ENCODE peak calls at places on chromosomes 6 and 20, in four cellular contexts. C is prostate gland, K is RWPE1, G is left ventricle myocardium inferior. E is an unnamed sample.

GRCh38 chr6:8000080-8001035 is 63.8 kb downstream of the BLOC1S5 start:
- DNase-seq in C (no peak), K (no peak), G (no peak), E (no peak)

GRCh38 chr6:24547243-24547642 is 52.5 kb downstream of the ALDH5A1 start:
- DNase-seq in C (no peak), K (no peak), G (no peak), E (no peak)

GRCh38 chr20:63625771-63626423 is 1.0 kb downstream of the GMEB2 start:
- DNase-seq in C (no peak), K (no peak), G (peak; percentile 31), E (peak; percentile 38)

GRCh38 chr6:157635388-157636244 is 187.4 kb upstream of the SNX9 start:
- DNase-seq in C (no peak), K (no peak), G (no peak), E (no peak)

GRCh38 chr20:18773566-18773965 is 40.0 kb upstream of the SCP2D1 start:
- DNase-seq in C (no peak), K (no peak), G (no peak), E (no peak)

GRCh38 chr20:62924567-62925419 is 1.5 kb downstream of the DIDO1 start:
- DNase-seq in C (peak; percentile 42), K (peak; percentile 76), G (no peak), E (peak; percentile 40)

GRCh38 chr6:127090051-127090450 is 28.4 kb upstream of the RSPO3 start:
- DNase-seq in C (no peak), K (no peak), G (no peak), E (no peak)

GRCh38 chr6:29708432-29709177 is 14.6 kb upstream of the HLA-F start:
- DNase-seq in C (no peak), K (no peak), G (no peak), E (no peak)

GRCh38 chr6:26103141-26103769 is 16.0 kb downstream of the HFE start:
- DNase-seq in C (no peak), K (peak; percentile 38), G (no peak), E (no peak)

GRCh38 chr20:38187512-38187911 is 22.4 kb upstream of the TGM2 start:
- DNase-seq in C (no peak), K (no peak), G (no peak), E (no peak)

GRCh38 chr6:153436346-153436745 is 305.3 kb upstream of the RGS17 start:
- DNase-seq in C (no peak), K (peak; percentile 5), G (no peak), E (no peak)

GRCh38 chr20:18276821-18277220 is 11.5 kb upstream of the ZNF133 start:
- DNase-seq in C (peak; percentile 70), K (peak; percentile 79), G (peak; percentile 37), E (peak; percentile 72)

GRCh38 chr6:22764521-22764920 is 195.2 kb downstream of the HDGFL1 start:
- DNase-seq in C (no peak), K (no peak), G (no peak), E (no peak)

GRCh38 chr6:4510317-4510716 is 265.9 kb upstream of the CDYL start:
- DNase-seq in C (no peak), K (no peak), G (no peak), E (no peak)

GRCh38 chr20:40959325-40960092 is 69.1 kb upstream of the TOP1 start:
- DNase-seq in C (no peak), K (no peak), G (no peak), E (no peak)

GRCh38 chr6:158718431-158719126 is 68.7 kb downstream of the SYTL3 start:
- DNase-seq in C (no peak), K (no peak), G (no peak), E (peak; percentile 68)

GRCh38 chr6:82751718-82752117 is 313.9 kb downstream of the UBE3D start:
- DNase-seq in C (no peak), K (no peak), G (no peak), E (no peak)

GRCh38 chr6:22072939-22073338 is 223.9 kb downstream of the PRL start:
- DNase-seq in C (no peak), K (no peak), G (no peak), E (no peak)

GRCh38 chr20:35490736-35491181 is 35.4 kb downstream of the CEP250 start:
- DNase-seq in C (no peak), K (no peak), G (no peak), E (no peak)

GRCh38 chr6:82957171-82957894 is 108.3 kb downstream of the UBE3D start:
- DNase-seq in C (no peak), K (no peak), G (no peak), E (no peak)

GRCh38 chr6:16436550-16436949 is 198.2 kb downstream of the GMPR start:
- DNase-seq in C (no peak), K (no peak), G (no peak), E (no peak)

GRCh38 chr6:115982453-115982852 is 78.2 kb downstream of the FRK start:
- DNase-seq in C (no peak), K (no peak), G (no peak), E (no peak)

GRCh38 chr6:158032354-158032733 is 50.7 kb downstream of the SYNJ2 start:
- DNase-seq in C (no peak), K (no peak), G (peak; percentile 14), E (no peak)

GRCh38 chr6:56401477-56402070 is 154.2 kb upstream of the COL21A1 start:
- DNase-seq in C (no peak), K (no peak), G (no peak), E (no peak)

GRCh38 chr6:37524025-37524647 is 24.4 kb upstream of the CCDC167 start:
- DNase-seq in C (no peak), K (no peak), G (no peak), E (no peak)

GRCh38 chr20:5770240-5770986 is 20.2 kb downstream of the SHLD1 start:
- DNase-seq in C (no peak), K (no peak), G (no peak), E (no peak)

GRCh38 chr6:94026575-94026974 is 607.2 kb upstream of the EPHA7 start:
- DNase-seq in C (no peak), K (no peak), G (no peak), E (no peak)

GRCh38 chr6:24431045-24431451 is 28.3 kb downstream of the MRS2 start:
- DNase-seq in C (no peak), K (peak; percentile 45), G (no peak), E (peak; percentile 30)

GRCh38 chr6:139082370-139082769 is 52.5 kb upstream of the HECA start:
- DNase-seq in C (no peak), K (no peak), G (no peak), E (no peak)
- H3K27ac ChIP-seq in C (no peak overlapping the region), K (no peak overlapping the region), G (peak overlapping the region; percentile 72), E (no peak overlapping the region)

GRCh38 chr6:33314515-33314942 is 651 bp upstream of the TAPBP start:
- DNase-seq in C (peak; percentile 57), K (peak; percentile 57), G (peak; percentile 60), E (peak; percentile 56)
- TF ChIP-seq CTCF in C (no peak), K (no peak), G (no peak), E (no peak)

DNA sequence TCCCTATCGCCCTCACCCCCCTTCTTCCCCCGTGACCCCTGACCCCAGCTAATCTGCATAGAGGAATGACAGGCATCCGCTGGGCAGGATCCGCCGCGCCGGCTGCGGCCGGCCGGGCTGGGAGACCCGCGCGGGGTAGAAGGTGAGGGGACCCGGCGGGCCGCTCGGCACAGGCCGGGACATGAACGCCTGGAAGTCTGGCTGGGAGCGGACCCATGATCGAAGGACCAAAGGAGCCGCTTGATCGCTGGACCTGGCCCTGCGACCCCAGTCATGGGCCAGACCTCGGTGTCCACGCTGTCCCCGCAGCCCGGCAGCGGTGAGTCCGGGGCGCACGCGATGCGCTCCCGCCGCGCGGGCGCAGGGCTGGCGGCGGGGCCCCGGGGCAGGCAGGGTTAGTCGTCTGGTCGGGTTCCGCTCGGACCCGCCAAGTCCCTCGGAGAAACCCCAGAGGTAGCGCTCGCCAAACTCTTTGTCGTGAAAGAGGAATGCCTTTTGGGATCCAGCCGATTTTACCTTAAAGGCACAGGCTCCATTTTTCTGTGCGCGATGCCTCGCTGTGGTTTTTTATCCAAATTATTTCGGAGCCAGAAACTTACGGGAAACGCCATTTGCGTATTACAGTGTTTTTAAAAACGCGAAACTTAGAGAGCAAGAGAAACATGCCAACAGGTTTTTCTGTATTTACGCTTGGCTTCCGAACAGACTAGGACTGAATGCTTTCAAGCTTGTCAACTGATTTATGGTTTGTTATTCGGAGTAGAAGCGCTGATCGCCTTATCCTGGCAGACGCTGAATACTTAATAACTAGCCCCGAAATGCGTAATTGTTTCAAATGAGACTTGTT is at the start of gene PHACTR2:
- DNase-seq in C (peak; percentile 52), K (peak; percentile 86), G (peak; percentile 80), E (peak; percentile 75)
- H3K27ac ChIP-seq in C (peak within 1 kb of the TSS; percentile 87), K (peak within 1 kb of the TSS; percentile 98), G (peak within 1 kb of the TSS; percentile 98), E (peak within 1 kb of the TSS; percentile 85)

GRCh38 chr20:45963059-45964011 is 8.7 kb downstream of the ZNF335 start:
- DNase-seq in C (no peak), K (no peak), G (no peak), E (peak; percentile 72)
- TF ChIP-seq CTCF in C (peak; percentile 46), K (peak; percentile 59), G (peak; percentile 47), E (peak; percentile 65)

GRCh38 chr6:17831135-17831534 is 124.4 kb upstream of the NUP153 start:
- DNase-seq in C (no peak), K (no peak), G (no peak), E (no peak)
- H3K27ac ChIP-seq in C (no peak overlapping the region), K (no peak overlapping the region), G (peak overlapping the region; percentile 45), E (no peak overlapping the region)

GRCh38 chr6:92864966-92865555 is 554.3 kb downstream of the EPHA7 start:
- DNase-seq in C (peak; percentile 69), K (no peak), G (no peak), E (no peak)
- TF ChIP-seq CTCF in C (no peak), K (no peak), G (no peak), E (no peak)

DNA sequence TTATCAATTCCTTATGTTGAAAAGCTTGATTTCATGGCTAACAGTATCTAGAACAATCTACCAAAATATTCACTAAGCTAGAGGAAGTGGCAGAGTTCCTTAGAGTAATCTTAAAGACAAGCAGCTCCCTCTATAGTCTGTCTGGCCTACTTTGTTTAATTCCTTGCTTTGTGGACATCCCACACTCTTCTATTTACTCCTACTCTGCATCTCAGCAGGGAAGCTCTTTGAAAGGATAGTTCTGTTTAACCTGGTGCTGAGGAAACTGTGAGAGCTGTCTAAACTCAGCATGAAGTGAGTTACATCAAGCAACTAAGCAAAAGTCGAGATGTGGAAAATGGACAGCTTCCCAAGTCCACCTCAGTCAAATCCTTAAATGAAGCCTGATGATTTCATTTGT is 4.3 kb downstream of the REV3L start:
- DNase-seq in C (no peak), K (peak; percentile 13), G (no peak), E (no peak)
- H3K27ac ChIP-seq in C (peak overlapping the region; percentile 0), K (no peak overlapping the region), G (peak overlapping the region; percentile 14), E (no peak overlapping the region)

GRCh38 chr6:31687321-31687720 is 6.5 kb upstream of the LY6G5C start:
- DNase-seq in C (no peak), K (no peak), G (no peak), E (no peak)
- TF ChIP-seq CTCF in C (no peak), K (no peak), G (no peak), E (no peak)

GRCh38 chr6:169426611-169427010 is 173.0 kb upstream of the THBS2 start:
- DNase-seq in C (no peak), K (no peak), G (no peak), E (no peak)
- H3K27ac ChIP-seq in C (no peak overlapping the region), K (no peak overlapping the region), G (no peak overlapping the region), E (no peak overlapping the region)

GRCh38 chr6:12069891-12070529 is 57.9 kb downstream of the HIVEP1 start:
- DNase-seq in C (no peak), K (no peak), G (no peak), E (no peak)
- TF ChIP-seq CTCF in C (no peak), K (no peak), G (no peak), E (no peak)